ENCODE peak calls at places on chromosomes 1 and 21, in six cellular contexts. N is H9, P is dorsolateral prefrontal cortex, O is omental fat pad, T is A673, U is type B pancreatic cell. S is an unnamed sample.

GRCh38 chr1:55329091-55329490 is 113.9 kb upstream of the USP24 start:
- DNase-seq in O (no peak), N (peak), U (no peak), T (no peak), P (no peak), S (no peak)

GRCh38 chr1:3471356-3472087 is 17.1 kb downstream of the ARHGEF16 start:
- DNase-seq in T (peak), N (peak), U (no peak), P (no peak), O (no peak), S (no peak)

GRCh38 chr1:204316164-204316563 is 43.6 kb downstream of the PLEKHA6 start:
- DNase-seq in O (no peak), N (no peak), U (no peak), P (no peak), T (no peak), S (no peak)

GRCh38 chr1:179380299-179380698 is 14.5 kb downstream of the AXDND1 start:
- DNase-seq in U (no peak), N (no peak), T (no peak), O (no peak), P (no peak), S (no peak)

GRCh38 chr1:184163674-184164470 is 112.3 kb downstream of the TSEN15 start:
- DNase-seq in N (no peak), T (peak), P (no peak), O (no peak), U (no peak), S (no peak)

GRCh38 chr1:193850745-193851144 is 664.3 kb upstream of the B3GALT2 start:
- DNase-seq in O (no peak), N (no peak), U (no peak), T (no peak), P (no peak), S (no peak)

GRCh38 chr1:74180490-74180889 is 17.5 kb downstream of the LRRIQ3 start:
- DNase-seq in N (no peak), O (no peak), P (no peak), U (no peak), T (no peak), S (no peak)

GRCh38 chr1:55234016-55234415 is 18.9 kb upstream of the USP24 start:
- DNase-seq in U (no peak), P (no peak), T (no peak), N (no peak), O (no peak), S (no peak)

GRCh38 chr1:223363856-223364684 is at the start of gene SUSD4:
- DNase-seq in T (peak), P (no peak), O (no peak), U (peak), N (peak), S (peak)

GRCh38 chr1:54996359-54996868 is 2.3 kb upstream of the BSND start:
- DNase-seq in N (peak), U (peak), T (peak), P (peak), O (peak), S (peak)

GRCh38 chr1:163071381-163072255 is 2.5 kb downstream of the RGS4 start:
- DNase-seq in N (peak), T (peak), O (no peak), P (no peak), U (no peak), S (no peak)

GRCh38 chr1:89953072-89953626 is 41.8 kb upstream of the ZNF326 start:
- DNase-seq in P (no peak), U (no peak), N (peak), T (peak), O (no peak), S (no peak)

GRCh38 chr1:90926971-90927370 is 94.9 kb downstream of the ZNF644 start:
- DNase-seq in U (no peak), O (no peak), P (no peak), T (peak), N (peak), S (no peak)

GRCh38 chr1:7504438-7504720 is 266.7 kb upstream of the VAMP3 start:
- DNase-seq in N (no peak), U (no peak), O (no peak), P (no peak), T (no peak), S (no peak)

GRCh38 chr1:231335663-231336602 is 1.7 kb downstream of the EXOC8 start:
- DNase-seq in U (no peak), P (no peak), O (no peak), N (no peak), T (no peak), S (no peak)

GRCh38 chr1:72827285-72827684 is 544.9 kb upstream of the NEGR1 start:
- DNase-seq in T (peak), U (no peak), P (no peak), N (no peak), O (no peak), S (no peak)

GRCh38 chr21:32350211-32350980 is 42.4 kb downstream of the URB1 start:
- DNase-seq in N (peak), P (no peak), O (no peak), U (no peak), T (no peak), S (no peak)

GRCh38 chr1:233721003-233721595 is 107.2 kb downstream of the KCNK1 start:
- DNase-seq in T (no peak), U (no peak), N (no peak), O (no peak), P (no peak), S (no peak)

GRCh38 chr1:191671236-191671635 is 487.0 kb upstream of the RGS18 start:
- DNase-seq in N (no peak), O (no peak), P (no peak), T (no peak), U (no peak), S (no peak)

GRCh38 chr1:19084206-19084738 is 125.8 kb downstream of the UBR4 start:
- DNase-seq in P (no peak), O (no peak), N (no peak), T (no peak), U (no peak), S (no peak)

GRCh38 chr1:247681288-247681897 is 1.9 kb upstream of the OR13G1 start:
- DNase-seq in O (no peak), N (peak), P (no peak), T (peak), U (no peak), S (no peak)

GRCh38 chr1:91617242-91617837 is 116.7 kb downstream of the CDC7 start:
- DNase-seq in U (no peak), N (peak), O (no peak), T (peak), P (no peak), S (no peak)

GRCh38 chr1:19425643-19426245 is 59.6 kb downstream of the CAPZB start:
- DNase-seq in N (no peak), U (no peak), P (no peak), T (no peak), O (no peak), S (no peak)

GRCh38 chr1:245715970-245716369 is 561.2 kb downstream of the KIF26B start:
- DNase-seq in P (no peak), T (no peak), N (no peak), U (no peak), O (no peak), S (no peak)

GRCh38 chr1:6438047-6438525 is 13.5 kb downstream of the ESPN start:
- DNase-seq in O (peak), T (peak), P (no peak), U (no peak), N (peak), S (peak)

GRCh38 chr1:50976890-50977574 is 7.0 kb downstream of the CDKN2C start:
- DNase-seq in U (no peak), T (peak), O (no peak), N (peak), P (no peak), S (no peak)

GRCh38 chr1:33455537-33456301 is 16.7 kb upstream of the ZSCAN20 start:
- DNase-seq in U (no peak), N (peak), O (no peak), P (no peak), T (peak), S (peak)

GRCh38 chr1:39898648-39899603 is 2.8 kb downstream of the MYCL start:
- DNase-seq in P (no peak), U (no peak), T (peak), N (peak), O (no peak), S (peak)

GRCh38 chr1:29398431-29398830 is 162.1 kb downstream of the PTPRU start:
- DNase-seq in P (no peak), U (peak), N (no peak), O (no peak), T (no peak), S (no peak)

GRCh38 chr1:186503210-186503609 is 42.3 kb upstream of the PDC start:
- DNase-seq in O (no peak), N (no peak), P (no peak), T (no peak), U (no peak), S (no peak)

GRCh38 chr1:218743861-218744505 is 398.8 kb downstream of the TGFB2 start:
- DNase-seq in N (no peak), U (no peak), T (no peak), P (no peak), O (no peak), S (no peak)

DNA sequence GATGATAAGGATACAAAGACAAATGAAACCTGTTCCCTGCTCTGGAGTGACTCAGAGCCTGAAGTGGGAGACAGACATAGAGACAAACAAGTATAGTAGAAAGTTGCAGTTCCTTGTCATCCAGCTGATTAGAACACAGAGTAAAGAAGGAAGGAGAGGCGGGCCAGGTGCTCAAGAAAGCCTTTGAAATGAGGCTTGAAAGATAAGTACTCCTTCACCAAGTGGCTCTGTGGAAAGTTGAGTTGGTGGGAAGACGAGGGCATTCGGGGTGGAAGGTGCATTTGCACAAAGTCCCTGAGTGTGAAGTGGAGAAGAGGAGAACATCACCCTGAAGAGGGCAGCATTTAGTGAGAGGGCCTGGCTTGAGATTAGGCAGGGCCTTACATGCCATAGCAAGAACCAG is 17.0 kb downstream of the MARK1 start:
- DNase-seq in O (no peak), N (peak), U (no peak), P (no peak), T (peak), S (no peak)
- TF ChIP-seq CTCF in O (no peak), N (peak), U (no peak), P (no peak), T (peak), S (peak)

GRCh38 chr1:211646566-211646965 is 28.9 kb downstream of the NEK2 start:
- DNase-seq in T (no peak), O (no peak), N (no peak), P (no peak), U (no peak), S (no peak)

GRCh38 chr1:211650922-211651303 is 24.5 kb downstream of the NEK2 start:
- DNase-seq in O (no peak), T (no peak), U (no peak), P (no peak), N (no peak), S (no peak)

GRCh38 chr1:211648336-211648735 is 27.1 kb downstream of the NEK2 start:
- DNase-seq in P (no peak), T (no peak), N (no peak), O (no peak), U (no peak), S (no peak)

GRCh38 chr1:211647666-211648065 is 27.8 kb downstream of the NEK2 start:
- DNase-seq in T (no peak), O (no peak), U (no peak), N (no peak), P (no peak), S (no peak)

GRCh38 chr1:211648980-211649934 is 26.2 kb downstream of the NEK2 start:
- DNase-seq in U (no peak), T (peak), O (no peak), N (no peak), P (no peak), S (peak)
- TF ChIP-seq CTCF in U (no peak), T (peak), O (no peak), N (no peak), P (peak), S (peak)

DNA sequence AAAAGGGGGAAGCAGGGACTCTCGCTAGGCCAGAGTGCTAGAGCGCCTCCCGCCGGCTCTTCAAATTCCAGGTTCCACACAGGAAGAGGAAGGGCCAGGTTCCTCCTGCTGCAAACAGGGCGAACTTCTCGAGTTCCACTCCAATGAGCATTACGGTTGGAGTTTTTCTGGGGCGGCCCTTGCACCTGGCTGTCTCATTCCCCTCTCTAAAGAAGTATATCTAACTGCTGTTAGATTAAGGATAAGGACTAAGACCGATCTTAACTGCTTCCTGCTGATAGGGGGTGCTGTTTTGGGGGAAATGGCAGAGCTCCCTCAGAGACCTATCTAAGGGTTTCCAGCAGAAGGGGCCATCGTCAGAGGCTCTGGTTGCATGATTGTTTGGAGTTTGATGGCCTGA is 138.0 kb downstream of the RABGAP1L start:
- DNase-seq in N (peak), U (no peak), T (peak), P (no peak), O (no peak), S (no peak)
- TF ChIP-seq CTCF in N (peak), U (no peak), T (peak), P (no peak), O (no peak), S (no peak)

GRCh38 chr1:181152892-181153633 is 64.6 kb downstream of the IER5 start:
- DNase-seq in N (no peak), P (peak), T (no peak), U (no peak), O (no peak), S (peak)
- TF ChIP-seq CTCF in N (peak), P (no peak), T (no peak), U (peak), O (no peak), S (peak)

GRCh38 chr1:224457782-224458144 is 23.2 kb upstream of the WDR26 start:
- DNase-seq in N (no peak), P (no peak), U (no peak), O (no peak), T (no peak), S (no peak)
- TF ChIP-seq CTCF in N (peak), P (no peak), U (peak), O (peak), T (peak), S (no peak)

GRCh38 chr21:42080788-42081083 is 9.6 kb downstream of the UMODL1 start:
- DNase-seq in U (no peak), P (no peak), N (no peak), T (peak), O (no peak), S (no peak)
- TF ChIP-seq CTCF in U (no peak), P (no peak), N (no peak), T (no peak), O (no peak), S (no peak)

GRCh38 chr1:25792115-25792514 is 7.9 kb upstream of the SELENON start:
- DNase-seq in P (no peak), T (no peak), O (no peak), N (no peak), U (no peak), S (no peak)
- TF ChIP-seq CTCF in P (no peak), T (no peak), O (no peak), N (no peak), U (no peak), S (no peak)

GRCh38 chr1:240608707-240609106 is 3.2 kb downstream of the GREM2 start:
- DNase-seq in O (no peak), P (no peak), U (no peak), T (no peak), N (peak), S (no peak)
- TF ChIP-seq CTCF in O (no peak), P (no peak), U (peak), T (peak), N (peak), S (peak)

DNA sequence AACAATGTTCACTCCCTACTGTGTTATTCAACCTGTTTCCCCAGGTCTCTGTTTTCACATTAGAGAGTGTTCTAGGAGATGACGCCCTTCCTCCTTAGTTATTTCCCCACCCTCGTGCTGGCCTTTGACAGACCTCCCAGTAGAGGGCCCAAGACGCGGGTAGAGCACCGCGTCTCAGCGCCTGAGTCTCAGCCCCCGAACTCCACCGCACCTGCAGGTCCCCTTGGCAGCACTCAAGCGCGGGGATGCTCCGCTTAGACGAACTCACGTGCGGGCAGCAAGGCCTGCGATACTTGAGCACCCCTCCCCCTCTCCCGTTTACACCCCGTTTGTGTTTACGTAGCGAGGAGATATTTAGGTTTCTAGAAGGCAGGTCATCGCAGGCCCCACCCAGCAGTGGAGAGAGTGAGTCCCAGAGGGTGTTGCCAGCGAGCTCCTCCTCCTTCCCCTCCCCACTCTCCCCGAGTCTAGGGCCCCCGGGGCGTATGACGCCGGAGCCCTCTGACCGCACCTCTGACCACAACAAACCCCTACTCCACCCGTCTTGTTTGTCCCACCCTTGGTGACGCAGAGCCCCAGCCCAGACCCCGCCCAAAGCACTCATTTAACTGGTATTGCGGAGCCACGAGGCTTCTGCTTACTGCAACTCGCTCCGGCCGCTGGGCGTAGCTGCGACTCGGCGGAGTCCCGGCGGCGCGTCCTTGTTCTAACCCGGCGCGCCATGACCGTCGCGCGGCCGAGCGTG is at the start of gene CD55:
- DNase-seq in T (peak), N (peak), P (peak), U (peak), O (peak), S (no peak)
- TF ChIP-seq CTCF in T (peak), N (peak), P (peak), U (peak), O (no peak), S (peak)

GRCh38 chr1:207050768-207051614 is at the start of gene YOD1:
- DNase-seq in N (peak), T (peak), P (peak), U (peak), O (peak), S (peak)

GRCh38 chr1:207050428-207050767 is 610 bp downstream of the YOD1 start:
- DNase-seq in N (no peak), T (no peak), U (no peak), P (no peak), O (no peak), S (no peak)

GRCh38 chr1:207054476-207054875 is 1.4 kb downstream of the PFKFB2 start:
- DNase-seq in P (no peak), O (no peak), T (no peak), U (no peak), N (no peak), S (no peak)

GRCh38 chr1:207051615-207051943 is 571 bp upstream of the YOD1 start:
- DNase-seq in N (no peak), U (no peak), O (no peak), P (no peak), T (no peak), S (no peak)

DNA sequence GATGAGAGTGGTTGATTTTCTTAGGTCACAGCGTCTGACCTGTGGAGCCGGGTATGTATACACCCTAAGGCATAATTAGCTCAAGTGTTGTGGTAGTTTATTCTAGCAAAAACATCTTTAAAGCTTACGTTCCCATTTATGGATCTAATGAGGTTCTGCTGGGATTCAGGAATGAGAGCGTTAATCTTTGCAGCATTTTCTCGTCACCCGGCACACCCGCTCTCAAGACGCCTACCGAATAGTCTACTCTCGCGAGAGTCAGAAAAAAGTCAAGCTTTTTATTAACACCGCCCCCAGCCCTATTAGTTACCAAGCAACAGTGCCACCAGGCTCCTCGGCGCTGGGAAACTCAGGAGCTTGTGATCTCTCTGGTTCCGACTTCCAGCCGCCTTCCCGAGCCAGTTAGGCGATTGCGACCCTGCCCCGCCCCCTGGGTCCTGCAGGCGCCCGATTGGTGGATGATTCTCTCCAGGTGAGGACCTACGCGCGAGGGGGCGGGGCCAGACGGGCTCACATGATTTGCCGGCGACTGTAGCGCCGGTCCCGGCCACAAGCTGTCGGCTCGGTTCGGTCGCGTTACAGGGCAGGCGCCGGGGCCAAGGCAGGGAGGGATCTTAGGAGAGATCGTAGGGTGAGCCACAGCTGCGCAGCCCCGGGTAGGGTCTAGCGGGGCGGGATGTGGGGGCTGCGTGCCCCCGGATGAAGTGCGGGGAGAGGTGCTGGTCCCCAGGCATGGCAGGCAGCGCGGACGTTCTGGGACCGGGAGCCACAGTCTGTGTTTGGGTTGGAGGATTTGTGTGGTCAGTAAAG is at the start of gene PFKFB2:
- DNase-seq in O (peak), P (peak), T (peak), U (peak), N (peak), S (peak)
- TF ChIP-seq CTCF in O (no peak), P (peak), T (no peak), U (peak), N (no peak), S (no peak)

S was measured in D721Med.